ENCODE peak calls at places on chromosomes 2 and 18, in ten cellular contexts. F, Y, Z, A, R, T, B, D, M and X are unnamed samples.

GRCh38 chr2:232419245-232420072 is 12.8 kb downstream of the ALPG start:
- DNase-seq in Y (no peak), F (no peak), R (no peak), T (no peak), A (no peak), M (peak), Z (no peak), D (peak), B (no peak), X (no peak)

GRCh38 chr2:45983213-45983612 is 314.0 kb upstream of the EPAS1 start:
- DNase-seq in B (no peak), R (no peak), M (no peak), T (no peak), D (no peak), A (no peak), F (no peak), Y (no peak), Z (no peak), X (no peak)

GRCh38 chr2:204473224-204473623 is 72.1 kb upstream of the PARD3B start:
- DNase-seq in M (no peak), Z (no peak), D (no peak), F (no peak), B (no peak), R (no peak), Y (no peak), A (no peak), T (no peak), X (no peak)

GRCh38 chr2:144659731-144660275 is 139.9 kb upstream of the ZEB2 start:
- DNase-seq in F (no peak), B (no peak), A (peak), R (no peak), D (no peak), M (peak), T (no peak), Z (no peak), Y (no peak), X (peak)

GRCh38 chr18:63098014-63098981 is 221.3 kb downstream of the BCL2 start:
- DNase-seq in Y (no peak), Z (no peak), A (no peak), B (peak), T (no peak), D (no peak), F (peak), M (peak), R (no peak), X (no peak)

GRCh38 chr2:26913599-26914285 is 56.7 kb upstream of the MAPRE3 start:
- DNase-seq in M (no peak), T (no peak), Y (no peak), A (peak), R (no peak), F (no peak), Z (no peak), B (no peak), D (peak), X (no peak)

GRCh38 chr2:7191927-7192326 is 274.7 kb downstream of the RNF144A start:
- DNase-seq in B (no peak), R (no peak), T (no peak), F (no peak), M (no peak), Y (no peak), Z (no peak), D (peak), A (peak), X (no peak)

GRCh38 chr2:240955306-240956101 is 42.9 kb upstream of the SNED1 start:
- DNase-seq in D (no peak), Z (no peak), R (no peak), F (no peak), T (no peak), Y (no peak), A (no peak), M (no peak), B (no peak), X (no peak)

GRCh38 chr2:208820289-208820688 is 413.7 kb downstream of the PTH2R start:
- DNase-seq in A (no peak), T (no peak), M (no peak), Z (no peak), F (no peak), B (no peak), Y (no peak), R (peak), D (peak), X (no peak)

GRCh38 chr2:120641366-120641771 is 94.3 kb upstream of the GLI2 start:
- DNase-seq in D (peak), Y (no peak), Z (no peak), A (peak), F (no peak), B (no peak), M (no peak), T (no peak), R (no peak), X (no peak)

GRCh38 chr2:62675062-62675461 is 30.5 kb upstream of the EHBP1 start:
- DNase-seq in Y (no peak), Z (no peak), R (no peak), M (no peak), F (no peak), B (no peak), D (no peak), T (no peak), A (no peak), X (no peak)

GRCh38 chr2:32865399-32866068 is 81.2 kb upstream of the LTBP1 start:
- DNase-seq in M (peak), R (no peak), Z (no peak), T (no peak), A (peak), B (no peak), D (no peak), F (no peak), Y (no peak), X (no peak)

GRCh38 chr2:10091182-10091932 is 11.1 kb upstream of the CYS1 start:
- DNase-seq in Y (no peak), D (no peak), T (no peak), M (peak), A (no peak), F (no peak), Z (no peak), R (no peak), B (no peak), X (no peak)

GRCh38 chr2:204897561-204897960 is 352.3 kb downstream of the PARD3B start:
- DNase-seq in T (no peak), D (no peak), Y (no peak), B (no peak), F (no peak), M (no peak), Z (no peak), R (no peak), A (no peak), X (no peak)

GRCh38 chr2:8090748-8091700 is 590.8 kb upstream of the ID2 start:
- DNase-seq in T (no peak), Y (no peak), F (peak), R (no peak), M (peak), Z (no peak), B (peak), A (peak), D (peak), X (peak)

GRCh38 chr2:45494275-45494977 is 116.6 kb downstream of the SRBD1 start:
- DNase-seq in T (no peak), M (peak), F (peak), A (peak), Y (peak), B (no peak), D (peak), R (peak), Z (no peak), X (no peak)

GRCh38 chr2:239116456-239117246 is 268.8 kb downstream of the TWIST2 start:
- DNase-seq in D (no peak), A (no peak), R (no peak), M (no peak), Y (no peak), Z (no peak), B (no peak), F (no peak), T (no peak), X (no peak)

GRCh38 chr2:37625781-37626548 is 45.5 kb downstream of the CDC42EP3 start:
- DNase-seq in Y (no peak), B (no peak), A (no peak), R (peak), F (peak), Z (no peak), D (no peak), T (peak), M (peak), X (no peak)